ENCODE peak calls at places on chromosome 17, in nine cellular contexts. One of them, this sample, is unnamed.

GRCh38 chr17:28536532-28537218 is 15.7 kb downstream of the UNC119 start:
- DNase-seq in HL-60: no peak
- DNase-seq in mammary epithelial cell: no peak
- DNase-seq in astrocyte: no peak
- DNase-seq in kidney epithelial cell: no peak
- DNase-seq in stomach: no peak
- DNase-seq in CD8-positive, alpha-beta T cell: no peak
- DNase-seq in ovary: no peak
- DNase-seq in thoracic aorta: no peak
- DNase-seq in this sample: no peak

GRCh38 chr17:42274812-42275526 is 1.2 kb downstream of the STAT5B start:
- DNase-seq in ovary: no peak
- DNase-seq in HL-60: no peak
- DNase-seq in thoracic aorta: no peak
- DNase-seq in kidney epithelial cell: no peak
- DNase-seq in astrocyte: no peak
- DNase-seq in mammary epithelial cell: no peak
- DNase-seq in stomach: no peak
- DNase-seq in CD8-positive, alpha-beta T cell: no peak
- DNase-seq in this sample: peak; percentile 21

GRCh38 chr17:42581744-42582270 is 4.3 kb upstream of the PSMC3IP start:
- DNase-seq in ovary: no peak
- DNase-seq in mammary epithelial cell: no peak
- DNase-seq in astrocyte: no peak
- DNase-seq in kidney epithelial cell: no peak
- DNase-seq in HL-60: no peak
- DNase-seq in stomach: no peak
- DNase-seq in thoracic aorta: no peak
- DNase-seq in CD8-positive, alpha-beta T cell: no peak
- DNase-seq in this sample: no peak

GRCh38 chr17:64066709-64067108 is 46.3 kb upstream of the ICAM2 start:
- DNase-seq in kidney epithelial cell: no peak
- DNase-seq in HL-60: no peak
- DNase-seq in thoracic aorta: no peak
- DNase-seq in mammary epithelial cell: no peak
- DNase-seq in stomach: no peak
- DNase-seq in astrocyte: no peak
- DNase-seq in CD8-positive, alpha-beta T cell: peak; percentile 23
- DNase-seq in ovary: no peak
- DNase-seq in this sample: no peak

GRCh38 chr17:2892305-2892971 is 96.2 kb downstream of the RAP1GAP2 start:
- DNase-seq in HL-60: no peak
- DNase-seq in ovary: no peak
- DNase-seq in stomach: peak; percentile 74
- DNase-seq in mammary epithelial cell: peak; percentile 98
- DNase-seq in CD8-positive, alpha-beta T cell: no peak
- DNase-seq in thoracic aorta: no peak
- DNase-seq in kidney epithelial cell: peak; percentile 97
- DNase-seq in astrocyte: peak; percentile 88
- DNase-seq in this sample: peak; percentile 31

GRCh38 chr17:43560461-43561427 is 14.6 kb upstream of the ETV4 start:
- DNase-seq in CD8-positive, alpha-beta T cell: no peak
- DNase-seq in ovary: no peak
- DNase-seq in astrocyte: no peak
- DNase-seq in mammary epithelial cell: no peak
- DNase-seq in thoracic aorta: no peak
- DNase-seq in stomach: no peak
- DNase-seq in kidney epithelial cell: no peak
- DNase-seq in HL-60: no peak
- DNase-seq in this sample: no peak

GRCh38 chr17:20066253-20066652 is 57.1 kb downstream of the SPECC1 start:
- DNase-seq in mammary epithelial cell: peak; percentile 75
- DNase-seq in kidney epithelial cell: peak; percentile 45
- DNase-seq in astrocyte: peak; percentile 93
- DNase-seq in HL-60: no peak
- DNase-seq in CD8-positive, alpha-beta T cell: no peak
- DNase-seq in thoracic aorta: peak; percentile 22
- DNase-seq in ovary: peak; percentile 86
- DNase-seq in stomach: peak; percentile 55
- DNase-seq in this sample: no peak

GRCh38 chr17:46072998-46073397 is 73.9 kb downstream of the STH start:
- DNase-seq in CD8-positive, alpha-beta T cell: no peak
- DNase-seq in kidney epithelial cell: peak; percentile 62
- DNase-seq in HL-60: no peak
- DNase-seq in thoracic aorta: no peak
- DNase-seq in stomach: no peak
- DNase-seq in astrocyte: peak; percentile 76
- DNase-seq in ovary: no peak
- DNase-seq in mammary epithelial cell: no peak
- DNase-seq in this sample: peak; percentile 21

GRCh38 chr17:81453712-81454111 is 58.5 kb downstream of the BAHCC1 start:
- DNase-seq in thoracic aorta: no peak
- DNase-seq in astrocyte: no peak
- DNase-seq in kidney epithelial cell: no peak
- DNase-seq in mammary epithelial cell: no peak
- DNase-seq in CD8-positive, alpha-beta T cell: peak; percentile 13
- DNase-seq in HL-60: peak; percentile 61
- DNase-seq in stomach: no peak
- DNase-seq in ovary: no peak
- DNase-seq in this sample: no peak

GRCh38 chr17:38451030-38451839 is 23.0 kb downstream of the ARHGAP23 start:
- DNase-seq in ovary: no peak
- DNase-seq in CD8-positive, alpha-beta T cell: no peak
- DNase-seq in thoracic aorta: no peak
- DNase-seq in kidney epithelial cell: no peak
- DNase-seq in mammary epithelial cell: no peak
- DNase-seq in astrocyte: peak; percentile 80
- DNase-seq in stomach: no peak
- DNase-seq in HL-60: no peak
- DNase-seq in this sample: peak; percentile 57

GRCh38 chr17:50426814-50427787 is 1.1 kb downstream of the ACSF2 start:
- DNase-seq in stomach: peak; percentile 56
- DNase-seq in ovary: peak; percentile 18
- DNase-seq in thoracic aorta: no peak
- DNase-seq in mammary epithelial cell: peak; percentile 43
- DNase-seq in astrocyte: no peak
- DNase-seq in CD8-positive, alpha-beta T cell: no peak
- DNase-seq in HL-60: no peak
- DNase-seq in kidney epithelial cell: no peak
- DNase-seq in this sample: peak; percentile 41

GRCh38 chr17:57959929-57960328 is 4.7 kb upstream of the CUEDC1 start:
- DNase-seq in thoracic aorta: no peak
- DNase-seq in ovary: no peak
- DNase-seq in astrocyte: no peak
- DNase-seq in HL-60: no peak
- DNase-seq in kidney epithelial cell: no peak
- DNase-seq in mammary epithelial cell: no peak
- DNase-seq in stomach: no peak
- DNase-seq in CD8-positive, alpha-beta T cell: no peak
- DNase-seq in this sample: no peak

GRCh38 chr17:79826210-79826680 is 13.0 kb downstream of the CBX4 start:
- DNase-seq in ovary: no peak
- DNase-seq in astrocyte: no peak
- DNase-seq in stomach: no peak
- DNase-seq in CD8-positive, alpha-beta T cell: no peak
- DNase-seq in HL-60: no peak
- DNase-seq in mammary epithelial cell: no peak
- DNase-seq in thoracic aorta: no peak
- DNase-seq in kidney epithelial cell: no peak
- DNase-seq in this sample: no peak

GRCh38 chr17:75325827-75326586 is 36.8 kb upstream of the SLC25A19 start:
- DNase-seq in stomach: no peak
- DNase-seq in CD8-positive, alpha-beta T cell: no peak
- DNase-seq in HL-60: no peak
- DNase-seq in ovary: no peak
- DNase-seq in mammary epithelial cell: no peak
- DNase-seq in kidney epithelial cell: no peak
- DNase-seq in thoracic aorta: no peak
- DNase-seq in astrocyte: peak; percentile 75
- DNase-seq in this sample: no peak

GRCh38 chr17:3687949-3688614 is 7.9 kb downstream of the P2RX5 start:
- DNase-seq in CD8-positive, alpha-beta T cell: no peak
- DNase-seq in ovary: no peak
- DNase-seq in mammary epithelial cell: no peak
- DNase-seq in astrocyte: no peak
- DNase-seq in stomach: no peak
- DNase-seq in HL-60: no peak
- DNase-seq in thoracic aorta: no peak
- DNase-seq in kidney epithelial cell: no peak
- DNase-seq in this sample: peak; percentile 43

GRCh38 chr17:82686366-82687324 is 11.9 kb downstream of the RAB40B start:
- DNase-seq in astrocyte: no peak
- DNase-seq in stomach: no peak
- DNase-seq in ovary: no peak
- DNase-seq in HL-60: no peak
- DNase-seq in kidney epithelial cell: no peak
- DNase-seq in thoracic aorta: no peak
- DNase-seq in CD8-positive, alpha-beta T cell: no peak
- DNase-seq in mammary epithelial cell: no peak
- DNase-seq in this sample: no peak

DNA sequence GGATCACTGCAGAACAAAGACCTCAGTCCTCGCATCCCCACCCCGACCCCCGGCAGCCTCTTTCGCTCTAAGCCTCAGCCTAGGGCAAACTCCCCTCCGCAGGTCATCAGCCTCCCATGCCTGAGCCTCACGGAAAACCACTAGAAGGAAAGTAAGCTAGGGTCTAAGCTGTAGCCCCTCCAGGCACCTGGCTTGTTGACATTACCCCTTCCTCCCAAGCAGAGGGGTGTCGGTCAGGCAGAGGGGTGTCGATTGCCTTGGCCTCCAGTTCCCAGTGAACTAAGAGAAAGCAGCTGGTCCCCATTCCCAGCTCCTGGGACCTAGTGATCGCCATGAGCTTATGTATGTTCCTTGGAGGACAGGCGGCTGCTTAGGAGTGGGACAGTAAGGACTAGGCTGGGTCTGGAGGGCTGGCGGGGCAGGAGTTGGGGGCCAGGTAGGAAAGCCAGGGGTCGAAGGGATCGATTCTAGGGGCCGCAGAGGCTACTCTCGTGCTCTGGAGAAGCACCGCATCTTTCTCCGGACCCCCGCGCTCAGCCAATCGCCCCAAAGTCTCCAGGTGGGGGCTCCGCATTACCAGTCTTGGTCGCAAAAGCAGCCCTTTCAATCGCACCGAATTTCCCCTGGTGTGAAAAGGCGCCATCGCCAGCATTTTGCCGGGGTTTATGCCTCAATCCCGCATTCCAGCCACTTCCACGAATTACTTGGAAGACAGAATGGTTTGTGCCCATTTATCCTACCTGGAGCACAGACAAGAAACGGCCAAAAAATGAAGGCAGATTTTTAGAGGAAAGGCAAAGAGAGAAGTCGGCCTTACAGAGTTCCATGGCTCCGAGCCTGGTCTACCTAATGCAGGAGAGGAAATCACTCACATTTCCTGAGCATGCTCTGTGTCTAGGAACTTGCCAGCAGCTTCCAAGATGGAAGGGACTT is 21.3 kb upstream of the HOXB13 start:
- DNase-seq in thoracic aorta: no peak
- DNase-seq in kidney epithelial cell: no peak
- DNase-seq in astrocyte: no peak
- DNase-seq in CD8-positive, alpha-beta T cell: no peak
- DNase-seq in mammary epithelial cell: no peak
- DNase-seq in stomach: no peak
- DNase-seq in ovary: no peak
- DNase-seq in HL-60: no peak
- DNase-seq in this sample: no peak
- H3K27me3 ChIP-seq in thoracic aorta: peaks cover 48% of the 10 kb centered on the region
- H3K27me3 ChIP-seq in kidney epithelial cell: peaks cover 93% of the 10 kb centered on the region
- H3K27me3 ChIP-seq in astrocyte: peaks cover 100% of the 10 kb centered on the region
- H3K27me3 ChIP-seq in CD8-positive, alpha-beta T cell: peaks cover 75% of the 10 kb centered on the region
- H3K27me3 ChIP-seq in mammary epithelial cell: peaks cover 89% of the 10 kb centered on the region
- H3K27me3 ChIP-seq in stomach: peaks cover 55% of the 10 kb centered on the region
- H3K27me3 ChIP-seq in ovary: no peaks in the 10 kb centered on the region
- H3K27me3 ChIP-seq in HL-60: peaks cover 92% of the 10 kb centered on the region
- H3K27me3 ChIP-seq in this sample: no peaks in the 10 kb centered on the region

GRCh38 chr17:67716405-67716798 is 1.3 kb upstream of the NOL11 start:
- DNase-seq in thoracic aorta: no peak
- DNase-seq in kidney epithelial cell: no peak
- DNase-seq in astrocyte: no peak
- DNase-seq in mammary epithelial cell: no peak
- DNase-seq in HL-60: no peak
- DNase-seq in CD8-positive, alpha-beta T cell: no peak
- DNase-seq in ovary: no peak
- DNase-seq in stomach: no peak
- DNase-seq in this sample: no peak
- H3K4me3 ChIP-seq in thoracic aorta: no peak overlapping the region
- H3K4me3 ChIP-seq in kidney epithelial cell: no peak overlapping the region
- H3K4me3 ChIP-seq in astrocyte: no peak overlapping the region
- H3K4me3 ChIP-seq in mammary epithelial cell: no peak overlapping the region
- H3K4me3 ChIP-seq in HL-60: no peak overlapping the region
- H3K4me3 ChIP-seq in CD8-positive, alpha-beta T cell: no peak overlapping the region
- H3K4me3 ChIP-seq in ovary: no peak overlapping the region
- H3K4me3 ChIP-seq in stomach: no peak overlapping the region
- H3K4me3 ChIP-seq in this sample: no peak overlapping the region

DNA sequence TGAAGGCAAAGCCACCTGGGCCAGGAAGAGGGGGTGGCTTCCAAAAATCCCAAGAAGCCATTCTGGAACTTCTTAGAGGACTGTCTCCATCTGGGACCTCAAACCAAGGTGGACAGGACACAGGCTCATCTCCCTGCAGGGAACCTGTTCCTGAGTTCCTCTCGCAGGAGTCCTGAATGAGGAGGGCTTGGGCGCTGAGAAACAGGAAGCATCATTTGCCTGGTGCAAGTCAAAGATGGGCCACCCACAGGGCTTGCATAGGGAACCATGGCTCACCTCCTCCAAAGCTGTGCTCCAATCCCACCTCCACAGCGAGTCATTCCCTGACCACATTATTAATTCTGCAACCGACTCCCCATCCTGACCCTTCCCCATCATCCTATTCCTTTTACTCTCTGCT is 55.0 kb upstream of the RPL38 start:
- DNase-seq in CD8-positive, alpha-beta T cell: no peak
- DNase-seq in mammary epithelial cell: no peak
- DNase-seq in thoracic aorta: no peak
- DNase-seq in HL-60: no peak
- DNase-seq in stomach: no peak
- DNase-seq in astrocyte: no peak
- DNase-seq in ovary: no peak
- DNase-seq in kidney epithelial cell: no peak
- DNase-seq in this sample: no peak
- H3K27me3 ChIP-seq in CD8-positive, alpha-beta T cell: no peaks in the 10 kb centered on the region
- H3K27me3 ChIP-seq in mammary epithelial cell: no peaks in the 10 kb centered on the region
- H3K27me3 ChIP-seq in thoracic aorta: no peaks in the 10 kb centered on the region
- H3K27me3 ChIP-seq in HL-60: peaks cover 8% of the 10 kb centered on the region
- H3K27me3 ChIP-seq in stomach: no peaks in the 10 kb centered on the region
- H3K27me3 ChIP-seq in astrocyte: no peaks in the 10 kb centered on the region
- H3K27me3 ChIP-seq in ovary: no peaks in the 10 kb centered on the region
- H3K27me3 ChIP-seq in kidney epithelial cell: no peaks in the 10 kb centered on the region
- H3K27me3 ChIP-seq in this sample: peaks cover 4% of the 10 kb centered on the region

DNA sequence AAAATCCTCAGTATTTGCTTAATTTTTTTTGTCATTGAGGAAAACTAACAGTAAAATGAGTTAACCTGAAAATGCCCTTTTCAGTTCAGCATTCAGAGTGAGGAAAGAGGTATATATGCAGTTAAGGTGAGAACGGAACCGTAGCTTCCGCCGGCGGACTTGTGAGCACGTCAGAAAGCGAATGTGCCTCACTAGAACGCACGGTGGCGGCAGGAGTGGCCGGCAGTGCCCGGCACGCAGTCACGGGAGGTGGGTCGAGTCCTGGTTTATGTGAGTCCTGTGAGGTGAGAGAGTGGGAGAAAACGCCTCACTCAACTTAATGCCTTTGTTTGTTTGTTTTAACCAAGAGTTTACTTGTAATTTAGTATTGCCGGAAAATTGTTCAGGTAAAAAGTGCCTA is 6.1 kb downstream of the SEC14L1 start:
- DNase-seq in CD8-positive, alpha-beta T cell: no peak
- DNase-seq in mammary epithelial cell: no peak
- DNase-seq in stomach: peak; percentile 83
- DNase-seq in HL-60: no peak
- DNase-seq in ovary: no peak
- DNase-seq in thoracic aorta: no peak
- DNase-seq in kidney epithelial cell: no peak
- DNase-seq in astrocyte: no peak
- DNase-seq in this sample: no peak
- H3K4me3 ChIP-seq in CD8-positive, alpha-beta T cell: no peak overlapping the region
- H3K4me3 ChIP-seq in mammary epithelial cell: no peak overlapping the region
- H3K4me3 ChIP-seq in stomach: peak overlapping the region; percentile 31
- H3K4me3 ChIP-seq in HL-60: no peak overlapping the region
- H3K4me3 ChIP-seq in ovary: no peak overlapping the region
- H3K4me3 ChIP-seq in thoracic aorta: no peak overlapping the region
- H3K4me3 ChIP-seq in kidney epithelial cell: peak overlapping the region; percentile 2
- H3K4me3 ChIP-seq in astrocyte: no peak overlapping the region
- H3K4me3 ChIP-seq in this sample: no peak overlapping the region

This sample was measured in SJCRH30.